ENCODE peak calls at places on chromosomes 13 and 19, in five cellular contexts. One of them, this sample, is unnamed.

GRCh38 chr19:46380690-46381089 is 32.7 kb downstream of the CCDC8 start:
- DNase-seq in stimulated activated CD4-positive, alpha-beta T cell treated with anti-CD3 and anti-CD28 coated beads, Interleukin-4, amount 100 ng/mL, for 24 hours: no peak
- DNase-seq in renal cortical epithelial cell: no peak
- DNase-seq in BE2C: no peak
- DNase-seq in cortex of kidney: no peak
- DNase-seq in this sample: no peak

GRCh38 chr13:101025519-101025918 is 350.9 kb upstream of the TMTC4 start:
- DNase-seq in stimulated activated CD4-positive, alpha-beta T cell treated with anti-CD3 and anti-CD28 coated beads, Interleukin-4, amount 100 ng/mL, for 24 hours: no peak
- DNase-seq in renal cortical epithelial cell: no peak
- DNase-seq in BE2C: no peak
- DNase-seq in cortex of kidney: no peak
- DNase-seq in this sample: no peak

GRCh38 chr13:23950736-23951510 is 53.6 kb upstream of the C1QTNF9B start:
- DNase-seq in stimulated activated CD4-positive, alpha-beta T cell treated with anti-CD3 and anti-CD28 coated beads, Interleukin-4, amount 100 ng/mL, for 24 hours: no peak
- DNase-seq in renal cortical epithelial cell: peak
- DNase-seq in BE2C: no peak
- DNase-seq in cortex of kidney: no peak
- DNase-seq in this sample: no peak

GRCh38 chr13:19962894-19963293 is 4.4 kb downstream of the ZMYM2 start:
- DNase-seq in stimulated activated CD4-positive, alpha-beta T cell treated with anti-CD3 and anti-CD28 coated beads, Interleukin-4, amount 100 ng/mL, for 24 hours: no peak
- DNase-seq in renal cortical epithelial cell: no peak
- DNase-seq in BE2C: no peak
- DNase-seq in cortex of kidney: no peak
- DNase-seq in this sample: no peak

GRCh38 chr19:794989-795658 is 2.1 kb upstream of the PTBP1 start:
- DNase-seq in stimulated activated CD4-positive, alpha-beta T cell treated with anti-CD3 and anti-CD28 coated beads, Interleukin-4, amount 100 ng/mL, for 24 hours: no peak
- DNase-seq in renal cortical epithelial cell: no peak
- DNase-seq in BE2C: no peak
- DNase-seq in cortex of kidney: no peak
- DNase-seq in this sample: no peak

GRCh38 chr13:41955605-41956004 is 5.3 kb downstream of the VWA8 start:
- DNase-seq in stimulated activated CD4-positive, alpha-beta T cell treated with anti-CD3 and anti-CD28 coated beads, Interleukin-4, amount 100 ng/mL, for 24 hours: no peak
- DNase-seq in renal cortical epithelial cell: no peak
- DNase-seq in BE2C: no peak
- DNase-seq in cortex of kidney: no peak
- DNase-seq in this sample: no peak

GRCh38 chr19:42032428-42032827 is 37.6 kb downstream of the GRIK5 start:
- DNase-seq in stimulated activated CD4-positive, alpha-beta T cell treated with anti-CD3 and anti-CD28 coated beads, Interleukin-4, amount 100 ng/mL, for 24 hours: no peak
- DNase-seq in renal cortical epithelial cell: peak
- DNase-seq in BE2C: no peak
- DNase-seq in cortex of kidney: no peak
- DNase-seq in this sample: no peak

GRCh38 chr19:50500060-50500752 is 10.8 kb downstream of the JOSD2 start:
- DNase-seq in stimulated activated CD4-positive, alpha-beta T cell treated with anti-CD3 and anti-CD28 coated beads, Interleukin-4, amount 100 ng/mL, for 24 hours: no peak
- DNase-seq in renal cortical epithelial cell: no peak
- DNase-seq in BE2C: peak
- DNase-seq in cortex of kidney: no peak
- DNase-seq in this sample: no peak

GRCh38 chr19:6890938-6891337 is 3.6 kb downstream of the ADGRE1 start:
- DNase-seq in stimulated activated CD4-positive, alpha-beta T cell treated with anti-CD3 and anti-CD28 coated beads, Interleukin-4, amount 100 ng/mL, for 24 hours: peak
- DNase-seq in renal cortical epithelial cell: no peak
- DNase-seq in BE2C: no peak
- DNase-seq in cortex of kidney: no peak
- DNase-seq in this sample: no peak

GRCh38 chr19:2424686-2425621 is 2.4 kb downstream of the TIMM13 start:
- DNase-seq in stimulated activated CD4-positive, alpha-beta T cell treated with anti-CD3 and anti-CD28 coated beads, Interleukin-4, amount 100 ng/mL, for 24 hours: no peak
- DNase-seq in renal cortical epithelial cell: peak
- DNase-seq in BE2C: peak
- DNase-seq in cortex of kidney: no peak
- DNase-seq in this sample: no peak

GRCh38 chr19:39351537-39352037 is 9.4 kb downstream of the SAMD4B start:
- DNase-seq in stimulated activated CD4-positive, alpha-beta T cell treated with anti-CD3 and anti-CD28 coated beads, Interleukin-4, amount 100 ng/mL, for 24 hours: peak
- DNase-seq in renal cortical epithelial cell: no peak
- DNase-seq in BE2C: no peak
- DNase-seq in cortex of kidney: no peak
- DNase-seq in this sample: no peak

This sample was measured in cerebellar cortex.